ENCODE peak calls at places on chromosomes 11 and 22, in four cellular contexts. One of them, this sample, is unnamed.

GRCh38 chr11:36261094-36261493 is 28.1 kb downstream of the COMMD9 start:
- DNase-seq in HFFc6: no peak
- DNase-seq in Calu3: no peak
- DNase-seq in tibial nerve: no peak
- DNase-seq in this sample: no peak

GRCh38 chr11:74460481-74461154 is 6.7 kb downstream of the KCNE3 start:
- DNase-seq in tibial nerve: no peak
- DNase-seq in Calu3: no peak
- DNase-seq in HFFc6: peak
- DNase-seq in this sample: no peak

GRCh38 chr11:31817621-31818493 is 6.7 kb upstream of the PAX6 start:
- DNase-seq in Calu3: no peak
- DNase-seq in tibial nerve: no peak
- DNase-seq in HFFc6: no peak
- DNase-seq in this sample: no peak

GRCh38 chr11:124898711-124899110 is 1.0 kb upstream of the ROBO4 start:
- DNase-seq in Calu3: no peak
- DNase-seq in tibial nerve: peak
- DNase-seq in HFFc6: no peak
- DNase-seq in this sample: peak

GRCh38 chr11:93514712-93515111 is 28.5 kb downstream of the SMCO4 start:
- DNase-seq in tibial nerve: no peak
- DNase-seq in HFFc6: no peak
- DNase-seq in Calu3: no peak
- DNase-seq in this sample: no peak

GRCh38 chr11:36493332-36493731 is 16.7 kb downstream of the TRAF6 start:
- DNase-seq in HFFc6: no peak
- DNase-seq in Calu3: no peak
- DNase-seq in tibial nerve: no peak
- DNase-seq in this sample: no peak

GRCh38 chr11:16938061-16938460 is 76.2 kb downstream of the PLEKHA7 start:
- DNase-seq in HFFc6: no peak
- DNase-seq in tibial nerve: no peak
- DNase-seq in Calu3: no peak
- DNase-seq in this sample: no peak

GRCh38 chr11:134670247-134670646 is 258.2 kb upstream of the B3GAT1 start:
- DNase-seq in Calu3: no peak
- DNase-seq in HFFc6: no peak
- DNase-seq in tibial nerve: no peak
- DNase-seq in this sample: no peak

GRCh38 chr11:62553839-62554361 is 7.3 kb upstream of the AHNAK start:
- DNase-seq in HFFc6: peak
- DNase-seq in tibial nerve: no peak
- DNase-seq in Calu3: peak
- DNase-seq in this sample: no peak

GRCh38 chr22:45535400-45535799 is 32.7 kb downstream of the FBLN1 start:
- DNase-seq in tibial nerve: no peak
- DNase-seq in HFFc6: no peak
- DNase-seq in Calu3: no peak
- DNase-seq in this sample: no peak

GRCh38 chr11:15770798-15771414 is 585.4 kb downstream of the SOX6 start:
- DNase-seq in tibial nerve: peak
- DNase-seq in HFFc6: no peak
- DNase-seq in Calu3: peak
- DNase-seq in this sample: peak

GRCh38 chr11:33700425-33701271 is at the start of gene C11orf91:
- DNase-seq in HFFc6: peak
- DNase-seq in Calu3: peak
- DNase-seq in tibial nerve: peak
- DNase-seq in this sample: peak

GRCh38 chr22:31276426-31277167 is 15.7 kb downstream of the PIK3IP1 start:
- DNase-seq in Calu3: no peak
- DNase-seq in HFFc6: no peak
- DNase-seq in tibial nerve: no peak
- DNase-seq in this sample: no peak

GRCh38 chr11:12950681-12951080 is 58.4 kb upstream of the RASSF10 start:
- DNase-seq in HFFc6: no peak
- DNase-seq in tibial nerve: no peak
- DNase-seq in Calu3: no peak
- DNase-seq in this sample: no peak

GRCh38 chr11:13368041-13368446 is 90.5 kb downstream of the BMAL1 start:
- DNase-seq in HFFc6: peak
- DNase-seq in tibial nerve: no peak
- DNase-seq in Calu3: no peak
- DNase-seq in this sample: no peak

GRCh38 chr11:8040261-8040920 is 40.6 kb upstream of the TUB start:
- DNase-seq in HFFc6: no peak
- DNase-seq in Calu3: no peak
- DNase-seq in tibial nerve: no peak
- DNase-seq in this sample: no peak

GRCh38 chr11:121426476-121427454 is 25.3 kb upstream of the SORL1 start:
- DNase-seq in HFFc6: no peak
- DNase-seq in Calu3: peak
- DNase-seq in tibial nerve: no peak
- DNase-seq in this sample: peak

GRCh38 chr11:38323961-38324761 is 1726.1 kb upstream of the RAG2 start:
- DNase-seq in HFFc6: no peak
- DNase-seq in Calu3: no peak
- DNase-seq in tibial nerve: no peak
- DNase-seq in this sample: no peak

GRCh38 chr11:57873196-57873911 is 111.8 kb downstream of the CTNND1 start:
- DNase-seq in HFFc6: no peak
- DNase-seq in tibial nerve: no peak
- DNase-seq in Calu3: no peak
- DNase-seq in this sample: no peak

GRCh38 chr22:35955546-35955945 is 73.1 kb downstream of the RBFOX2 start:
- DNase-seq in Calu3: no peak
- DNase-seq in HFFc6: no peak
- DNase-seq in tibial nerve: no peak
- DNase-seq in this sample: no peak

GRCh38 chr22:32888976-32889375 is 87.5 kb downstream of the TIMP3 start:
- DNase-seq in HFFc6: no peak
- DNase-seq in Calu3: no peak
- DNase-seq in tibial nerve: no peak
- DNase-seq in this sample: no peak
- TF ChIP-seq CTCF in HFFc6: no peak
- TF ChIP-seq CTCF in Calu3: no peak
- TF ChIP-seq CTCF in tibial nerve: no peak
- TF ChIP-seq CTCF in this sample: no peak

GRCh38 chr11:43735115-43735514 is 54.6 kb downstream of the HSD17B12 start:
- DNase-seq in tibial nerve: no peak
- DNase-seq in Calu3: no peak
- DNase-seq in HFFc6: no peak
- DNase-seq in this sample: no peak

GRCh38 chr11:43737194-43737575 is 56.6 kb downstream of the HSD17B12 start:
- DNase-seq in tibial nerve: no peak
- DNase-seq in HFFc6: no peak
- DNase-seq in Calu3: no peak
- DNase-seq in this sample: no peak

GRCh38 chr11:43736502-43737193 is 56.1 kb downstream of the HSD17B12 start:
- DNase-seq in HFFc6: peak
- DNase-seq in tibial nerve: no peak
- DNase-seq in Calu3: peak
- DNase-seq in this sample: no peak

GRCh38 chr11:43734256-43734655 is 53.7 kb downstream of the HSD17B12 start:
- DNase-seq in HFFc6: no peak
- DNase-seq in tibial nerve: no peak
- DNase-seq in Calu3: no peak
- DNase-seq in this sample: no peak

DNA sequence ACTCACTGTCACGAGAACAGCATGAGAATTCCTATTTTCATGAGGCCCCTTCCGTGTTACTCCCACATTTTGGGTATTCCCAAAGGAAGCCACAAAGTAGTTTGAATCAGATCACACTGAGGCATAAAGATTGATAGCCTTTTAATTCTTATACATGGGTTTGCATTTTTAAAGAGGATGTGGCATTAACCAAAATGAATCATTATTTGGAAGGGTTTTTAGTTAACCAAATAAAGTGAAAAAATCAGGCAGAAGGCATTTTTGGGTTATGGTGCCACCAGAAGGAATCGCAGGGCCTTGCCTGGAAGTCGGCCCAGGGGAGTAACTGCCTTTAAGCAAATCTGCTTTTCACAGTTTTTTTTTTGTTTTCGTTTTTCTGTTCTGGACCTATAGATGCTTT is 55.4 kb downstream of the HSD17B12 start:
- DNase-seq in HFFc6: peak
- DNase-seq in tibial nerve: no peak
- DNase-seq in Calu3: no peak
- DNase-seq in this sample: no peak
- TF ChIP-seq CTCF in HFFc6: peak
- TF ChIP-seq CTCF in tibial nerve: no peak
- TF ChIP-seq CTCF in Calu3: no peak
- TF ChIP-seq CTCF in this sample: no peak

GRCh38 chr11:23112390-23112789 is 252.1 kb upstream of the CCDC179 start:
- DNase-seq in HFFc6: no peak
- DNase-seq in Calu3: no peak
- DNase-seq in tibial nerve: no peak
- DNase-seq in this sample: no peak

GRCh38 chr11:23113887-23114216 is 253.6 kb upstream of the CCDC179 start:
- DNase-seq in Calu3: no peak
- DNase-seq in tibial nerve: no peak
- DNase-seq in HFFc6: no peak
- DNase-seq in this sample: no peak

DNA sequence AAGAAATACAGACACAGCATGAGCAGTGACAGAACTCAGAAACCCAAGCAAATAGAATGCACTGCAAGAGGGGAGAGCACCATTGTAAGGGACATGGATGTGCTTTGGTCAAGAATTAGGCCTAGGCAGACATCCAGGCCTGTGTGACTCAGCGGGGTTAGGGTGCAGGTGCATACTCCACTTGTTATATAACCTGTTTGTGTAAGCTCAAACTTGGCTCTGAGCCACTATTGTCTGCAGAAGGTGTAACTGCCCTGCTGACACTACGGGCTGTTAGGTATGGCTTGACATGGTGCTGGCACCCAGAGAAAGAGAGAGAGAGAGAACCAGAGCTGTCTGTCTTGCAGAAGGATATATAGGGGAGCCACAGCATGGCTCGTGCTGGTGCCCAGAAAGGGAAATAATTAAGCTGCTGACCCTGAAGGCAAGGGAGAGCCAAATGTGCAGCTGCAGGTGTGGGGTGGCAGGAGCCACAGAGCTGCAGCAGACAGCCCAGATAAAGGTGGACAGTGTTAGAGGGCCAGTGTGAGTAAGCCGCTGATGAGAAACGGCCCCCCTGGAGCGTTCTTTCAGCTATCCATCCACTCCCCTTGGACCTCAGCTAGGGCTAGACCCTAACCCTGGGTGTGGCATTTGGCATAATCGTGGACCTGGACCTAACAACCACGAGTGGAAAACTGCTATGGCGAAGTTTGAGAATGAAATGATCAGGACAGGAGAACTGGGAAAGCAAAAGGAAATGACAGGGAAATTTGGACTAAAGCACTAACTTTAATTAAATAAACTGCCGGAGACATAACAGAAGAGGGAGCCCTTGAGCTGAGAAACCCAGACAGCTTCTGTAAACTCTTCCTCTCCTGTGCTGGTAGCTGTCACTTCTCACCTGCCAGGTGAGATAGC is 253.0 kb upstream of the CCDC179 start:
- DNase-seq in Calu3: peak
- DNase-seq in HFFc6: peak
- DNase-seq in tibial nerve: no peak
- DNase-seq in this sample: peak
- TF ChIP-seq CTCF in Calu3: peak
- TF ChIP-seq CTCF in HFFc6: peak
- TF ChIP-seq CTCF in tibial nerve: no peak
- TF ChIP-seq CTCF in this sample: peak

DNA sequence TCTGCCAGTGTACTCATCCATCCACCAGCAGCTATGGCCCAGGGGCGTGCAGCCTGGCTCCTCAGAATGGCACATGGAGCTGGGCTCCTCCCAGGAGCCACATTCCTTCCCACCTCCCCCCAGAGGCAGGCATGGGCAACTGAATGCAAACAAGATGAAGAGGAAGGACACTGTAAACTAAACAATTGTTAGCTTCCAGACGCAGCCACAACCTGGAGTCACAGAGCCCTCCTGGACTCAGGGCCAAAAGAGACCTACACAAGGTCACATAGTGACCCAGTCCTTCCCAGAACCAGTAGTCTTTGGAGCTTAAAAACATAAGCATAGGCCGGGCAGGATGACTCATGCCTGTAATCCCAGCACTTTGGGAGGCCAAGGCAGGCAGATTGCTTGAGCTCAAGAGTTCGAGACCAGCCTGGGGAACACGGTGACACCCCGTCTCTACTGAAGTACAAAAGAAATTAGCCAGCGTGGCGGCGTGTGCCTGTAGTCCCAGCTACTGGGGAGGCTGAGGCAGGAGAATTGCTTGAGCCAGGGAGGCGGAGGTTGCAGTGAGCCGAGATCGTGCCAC is 30.7 kb upstream of the CLDN5 start:
- DNase-seq in tibial nerve: no peak
- DNase-seq in HFFc6: peak
- DNase-seq in Calu3: peak
- DNase-seq in this sample: peak
- TF ChIP-seq CTCF in tibial nerve: no peak
- TF ChIP-seq CTCF in HFFc6: peak
- TF ChIP-seq CTCF in Calu3: no peak
- TF ChIP-seq CTCF in this sample: peak